ENCODE peak calls at places on chromosomes 7 and 10, in five cellular contexts. One of them, this sample, is unnamed.
A peak's percentile ranks its signal among the peaks of the same experiment; 100 is the strongest.

GRCh38 chr10:122044045-122044661 is 55.2 kb downstream of the TACC2 start:
- DNase-seq in GM12891: no peak
- DNase-seq in GM12878: no peak
- DNase-seq in H1: no peak
- DNase-seq in K562: no peak
- DNase-seq in this sample: no peak

GRCh38 chr10:80878330-80878729 is 340.6 kb downstream of the SH2D4B start:
- DNase-seq in GM12891: no peak
- DNase-seq in GM12878: no peak
- DNase-seq in H1: no peak
- DNase-seq in K562: no peak
- DNase-seq in this sample: no peak

GRCh38 chr7:6536899-6537298 is 14.4 kb downstream of the GRID2IP start:
- DNase-seq in GM12891: no peak
- DNase-seq in GM12878: no peak
- DNase-seq in H1: peak; percentile 81
- DNase-seq in K562: peak; percentile 41
- DNase-seq in this sample: no peak

GRCh38 chr10:84452006-84452405 is 123.6 kb downstream of the CCSER2 start:
- DNase-seq in GM12891: no peak
- DNase-seq in GM12878: no peak
- DNase-seq in H1: no peak
- DNase-seq in K562: no peak
- DNase-seq in this sample: no peak

GRCh38 chr7:73829921-73830617 is 727 bp upstream of the CLDN4 start:
- DNase-seq in GM12891: no peak
- DNase-seq in GM12878: no peak
- DNase-seq in H1: no peak
- DNase-seq in K562: no peak
- DNase-seq in this sample: no peak

GRCh38 chr10:119542990-119543813 is 683 bp upstream of the RGS10 start:
- DNase-seq in GM12891: peak; percentile 59
- DNase-seq in GM12878: no peak
- DNase-seq in H1: no peak
- DNase-seq in K562: peak; percentile 75
- DNase-seq in this sample: peak; percentile 61

GRCh38 chr10:76559889-76560215 is 1077.8 kb downstream of the KCNMA1 start:
- DNase-seq in GM12891: no peak
- DNase-seq in GM12878: no peak
- DNase-seq in H1: no peak
- DNase-seq in K562: no peak
- DNase-seq in this sample: no peak

GRCh38 chr10:15325243-15326002 is 45.7 kb downstream of the FAM171A1 start:
- DNase-seq in GM12891: no peak
- DNase-seq in GM12878: no peak
- DNase-seq in H1: no peak
- DNase-seq in K562: peak; percentile 55
- DNase-seq in this sample: no peak

GRCh38 chr10:61140765-61141392 is 196.9 kb upstream of the RHOBTB1 start:
- DNase-seq in GM12891: no peak
- DNase-seq in GM12878: no peak
- DNase-seq in H1: no peak
- DNase-seq in K562: peak; percentile 32
- DNase-seq in this sample: no peak

GRCh38 chr7:16066805-16067459 is 354.4 kb downstream of the CRPPA start:
- DNase-seq in GM12891: no peak
- DNase-seq in GM12878: no peak
- DNase-seq in H1: no peak
- DNase-seq in K562: no peak
- DNase-seq in this sample: no peak

GRCh38 chr10:78249690-78250089 is 216.0 kb downstream of the RPS24 start:
- DNase-seq in GM12891: no peak
- DNase-seq in GM12878: no peak
- DNase-seq in H1: no peak
- DNase-seq in K562: no peak
- DNase-seq in this sample: no peak

GRCh38 chr7:115976651-115977050 is 53.9 kb downstream of the TFEC start:
- DNase-seq in GM12891: no peak
- DNase-seq in GM12878: no peak
- DNase-seq in H1: no peak
- DNase-seq in K562: no peak
- DNase-seq in this sample: no peak

GRCh38 chr7:47335557-47336177 is 246.2 kb downstream of the TNS3 start:
- DNase-seq in GM12891: no peak
- DNase-seq in GM12878: no peak
- DNase-seq in H1: no peak
- DNase-seq in K562: no peak
- DNase-seq in this sample: no peak

GRCh38 chr7:44100458-44101303 is 3.5 kb upstream of the AEBP1 start:
- DNase-seq in GM12891: no peak
- DNase-seq in GM12878: no peak
- DNase-seq in H1: no peak
- DNase-seq in K562: no peak
- DNase-seq in this sample: no peak
- TF ChIP-seq POLR2AphosphoS5 in GM12891: no peak
- TF ChIP-seq POLR2AphosphoS5 in GM12878: no peak
- TF ChIP-seq POLR2AphosphoS5 in H1: no peak
- TF ChIP-seq POLR2AphosphoS5 in K562: no peak
- TF ChIP-seq POLR2AphosphoS5 in this sample: no peak

DNA sequence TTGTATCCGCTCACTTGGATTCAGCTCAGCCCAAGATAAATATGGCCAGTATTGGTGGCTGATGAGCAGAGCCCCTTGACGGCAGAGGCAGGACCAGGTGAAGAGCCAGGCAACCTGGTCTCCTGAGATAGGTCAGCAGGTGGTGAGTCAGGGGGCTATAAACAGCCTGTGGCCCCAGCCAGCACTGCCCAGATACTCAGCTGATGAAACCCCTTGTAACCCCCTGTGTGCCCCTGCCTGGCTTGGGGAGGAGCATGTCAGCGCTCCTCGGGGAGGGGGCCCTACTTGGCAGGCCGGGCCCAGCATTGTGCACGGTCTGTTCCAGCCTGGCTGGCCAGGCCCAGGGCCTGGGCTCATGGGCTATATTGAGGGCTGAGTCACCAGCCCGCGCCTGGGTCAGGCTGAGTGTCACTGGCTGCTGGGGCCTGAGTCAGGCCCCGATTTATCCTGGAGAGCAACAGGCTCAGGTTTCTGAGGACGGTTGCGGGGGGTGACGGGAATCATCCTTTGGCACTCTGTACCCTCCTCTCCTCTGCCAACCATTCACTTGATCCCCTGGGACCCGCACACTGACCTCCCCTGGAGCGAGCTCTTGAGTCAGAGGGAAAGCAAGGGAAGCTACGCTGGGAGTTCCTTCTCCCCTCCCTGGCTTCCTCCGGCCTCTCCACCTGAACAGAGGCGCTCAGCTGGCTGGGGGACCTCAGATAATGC is 2.8 kb upstream of the FLNC start:
- DNase-seq in GM12891: no peak
- DNase-seq in GM12878: no peak
- DNase-seq in H1: no peak
- DNase-seq in K562: peak; percentile 63
- DNase-seq in this sample: no peak
- TF ChIP-seq POLR2A in GM12891: no peak
- TF ChIP-seq POLR2A in GM12878: no peak
- TF ChIP-seq POLR2A in H1: no peak
- TF ChIP-seq POLR2A in K562: no peak
- TF ChIP-seq POLR2A in this sample: no peak

GRCh38 chr7:107078517-107078966 is 34.0 kb downstream of the PRKAR2B start:
- DNase-seq in GM12891: no peak
- DNase-seq in GM12878: no peak
- DNase-seq in H1: no peak
- DNase-seq in K562: peak; percentile 58
- DNase-seq in this sample: no peak
- TF ChIP-seq TAF1 in GM12891: no peak
- TF ChIP-seq TAF1 in GM12878: no peak
- TF ChIP-seq TAF1 in H1: no peak
- TF ChIP-seq TAF1 in K562: no peak
- TF ChIP-seq TAF1 in this sample: no peak

DNA sequence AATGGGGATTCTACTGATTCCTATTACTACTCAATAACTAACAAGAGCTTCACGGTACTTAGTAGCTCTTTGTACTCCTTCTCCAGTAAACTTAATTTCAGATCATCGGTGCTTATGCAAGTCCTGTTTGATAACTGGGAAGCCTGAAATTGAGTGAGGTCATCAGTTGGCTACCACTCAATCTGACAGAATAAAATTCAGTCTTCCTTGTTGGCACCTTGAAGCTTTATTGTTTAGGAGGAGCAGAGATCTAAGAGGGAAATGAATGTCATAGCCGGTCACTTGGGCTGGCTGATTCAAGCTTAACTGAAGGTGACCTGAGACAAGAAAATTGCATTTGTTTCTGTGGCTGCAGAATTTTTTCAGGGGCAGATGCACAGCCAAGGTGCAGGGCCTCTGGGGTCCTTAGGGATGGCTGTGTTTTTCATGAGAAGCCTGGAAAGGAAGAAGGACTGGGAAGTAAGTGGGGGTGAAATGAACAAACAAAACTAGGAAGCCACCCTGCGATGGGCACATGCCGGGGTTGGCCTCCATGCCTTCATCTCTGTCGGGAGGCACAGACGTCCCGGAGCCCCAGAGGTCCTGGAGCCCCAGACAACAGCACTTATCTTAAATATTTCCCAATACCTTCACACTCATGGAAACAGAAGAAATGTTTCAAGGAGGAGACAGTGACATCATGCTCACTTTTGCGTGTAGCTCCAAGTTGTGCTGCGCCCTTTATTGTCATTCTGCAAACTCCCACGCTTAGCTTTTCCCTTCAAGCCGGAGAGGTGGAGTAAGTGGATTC is 85.0 kb upstream of the KIF5B start:
- DNase-seq in GM12891: no peak
- DNase-seq in GM12878: no peak
- DNase-seq in H1: no peak
- DNase-seq in K562: no peak
- DNase-seq in this sample: no peak
- TF ChIP-seq POLR2AphosphoS5 in GM12891: no peak
- TF ChIP-seq POLR2AphosphoS5 in GM12878: no peak
- TF ChIP-seq POLR2AphosphoS5 in H1: no peak
- TF ChIP-seq POLR2AphosphoS5 in K562: no peak
- TF ChIP-seq POLR2AphosphoS5 in this sample: no peak

GRCh38 chr10:58219875-58220274 is 47.8 kb downstream of the IPMK start:
- DNase-seq in GM12891: no peak
- DNase-seq in GM12878: no peak
- DNase-seq in H1: no peak
- DNase-seq in K562: no peak
- DNase-seq in this sample: no peak

GRCh38 chr10:58220769-58221448 is 46.8 kb downstream of the IPMK start:
- DNase-seq in GM12891: no peak
- DNase-seq in GM12878: no peak
- DNase-seq in H1: no peak
- DNase-seq in K562: no peak
- DNase-seq in this sample: no peak

GRCh38 chr10:58212622-58213021 is 55.1 kb downstream of the IPMK start:
- DNase-seq in GM12891: no peak
- DNase-seq in GM12878: no peak
- DNase-seq in H1: no peak
- DNase-seq in K562: no peak
- DNase-seq in this sample: no peak

DNA sequence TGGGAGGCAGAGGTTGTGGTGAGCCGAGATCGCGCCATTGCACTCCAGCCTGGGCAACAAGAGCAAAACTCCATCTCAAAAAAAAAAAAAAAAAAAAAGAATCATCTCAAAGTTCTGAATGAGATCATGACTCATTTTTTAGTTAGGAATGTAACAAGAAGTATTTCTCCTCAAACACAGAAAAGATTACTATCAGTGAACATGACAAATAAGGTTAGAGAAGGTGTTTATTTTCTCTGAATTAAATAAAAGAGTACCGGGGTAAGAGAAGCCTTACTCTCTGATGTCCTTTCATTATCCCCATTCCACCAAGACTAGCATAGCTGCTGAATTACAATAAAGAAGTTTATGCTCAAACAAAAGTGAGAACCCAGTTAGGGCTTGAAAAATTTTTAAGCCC is 50.1 kb downstream of the IPMK start:
- DNase-seq in GM12891: no peak
- DNase-seq in GM12878: no peak
- DNase-seq in H1: no peak
- DNase-seq in K562: no peak
- DNase-seq in this sample: no peak
- TF ChIP-seq POLR2A in GM12891: no peak
- TF ChIP-seq POLR2A in GM12878: no peak
- TF ChIP-seq POLR2A in H1: no peak
- TF ChIP-seq POLR2A in K562: no peak
- TF ChIP-seq POLR2A in this sample: no peak

This sample was measured in GM12892.